ENCODE peak calls at places on chromosome 6, in seven cellular contexts. H is heart left ventricle, C is body of pancreas, Z is stomach, B is HCT116, F is transverse colon, V is ovary. Q is an unnamed sample.

GRCh38 chr6:133609404-133610270 is 279.3 kb upstream of the TCF21 start:
- DNase-seq in H (no peak), C (no peak), Z (no peak), B (peak), F (no peak), V (no peak), Q (peak)

GRCh38 chr6:17394192-17394611 is 807 bp downstream of the CAP2 start:
- DNase-seq in H (no peak), C (peak), Z (peak), B (peak), F (peak), V (peak), Q (peak)

GRCh38 chr6:44054635-44055559 is 72.4 kb downstream of the MRPL14 start:
- DNase-seq in H (no peak), C (no peak), Z (no peak), B (no peak), F (no peak), V (no peak), Q (no peak)

GRCh38 chr6:150622941-150623874 is 23.5 kb downstream of the PLEKHG1 start:
- DNase-seq in H (no peak), C (no peak), Z (no peak), B (no peak), F (no peak), V (no peak), Q (no peak)

GRCh38 chr6:157020398-157021266 is 243.5 kb downstream of the ARID1B start:
- DNase-seq in H (no peak), C (peak), Z (no peak), B (peak), F (peak), V (no peak), Q (peak)

GRCh38 chr6:35663001-35663400 is 25.7 kb downstream of the FKBP5 start:
- DNase-seq in H (no peak), C (peak), Z (no peak), B (no peak), F (no peak), V (no peak), Q (no peak)

GRCh38 chr6:169935348-169935718 is 183.9 kb downstream of the ERMARD start:
- DNase-seq in H (no peak), C (no peak), Z (no peak), B (no peak), F (no peak), V (no peak), Q (no peak)

GRCh38 chr6:31794294-31794865 is 1.2 kb downstream of the VARS1 start:
- DNase-seq in H (no peak), C (no peak), Z (no peak), B (no peak), F (no peak), V (no peak), Q (no peak)

GRCh38 chr6:137637161-137637560 is 143.0 kb upstream of the OLIG3 start:
- DNase-seq in H (no peak), C (no peak), Z (no peak), B (no peak), F (no peak), V (no peak), Q (peak)

GRCh38 chr6:125640441-125641150 is 108.8 kb upstream of the HEY2 start:
- DNase-seq in H (no peak), C (no peak), Z (no peak), B (no peak), F (no peak), V (no peak), Q (no peak)

GRCh38 chr6:132919476-132919875 is 105.1 kb downstream of the RPS12 start:
- DNase-seq in H (peak), C (peak), Z (peak), B (no peak), F (peak), V (peak), Q (no peak)

GRCh38 chr6:142846883-142847287 is 98.1 kb downstream of the HIVEP2 start:
- DNase-seq in H (no peak), C (no peak), Z (no peak), B (no peak), F (no peak), V (no peak), Q (no peak)
- TF ChIP-seq POLR2A in H (no peak), C (no peak), Z (no peak), B (no peak), F (no peak), V (no peak), Q (no peak)

GRCh38 chr6:2245103-2245953 is at the start of gene GMDS:
- DNase-seq in H (peak), C (peak), Z (peak), B (peak), F (peak), V (peak), Q (peak)
- TF ChIP-seq POLR2A in H (peak), C (peak), Z (no peak), B (no peak), F (peak), V (peak), Q (peak)

DNA sequence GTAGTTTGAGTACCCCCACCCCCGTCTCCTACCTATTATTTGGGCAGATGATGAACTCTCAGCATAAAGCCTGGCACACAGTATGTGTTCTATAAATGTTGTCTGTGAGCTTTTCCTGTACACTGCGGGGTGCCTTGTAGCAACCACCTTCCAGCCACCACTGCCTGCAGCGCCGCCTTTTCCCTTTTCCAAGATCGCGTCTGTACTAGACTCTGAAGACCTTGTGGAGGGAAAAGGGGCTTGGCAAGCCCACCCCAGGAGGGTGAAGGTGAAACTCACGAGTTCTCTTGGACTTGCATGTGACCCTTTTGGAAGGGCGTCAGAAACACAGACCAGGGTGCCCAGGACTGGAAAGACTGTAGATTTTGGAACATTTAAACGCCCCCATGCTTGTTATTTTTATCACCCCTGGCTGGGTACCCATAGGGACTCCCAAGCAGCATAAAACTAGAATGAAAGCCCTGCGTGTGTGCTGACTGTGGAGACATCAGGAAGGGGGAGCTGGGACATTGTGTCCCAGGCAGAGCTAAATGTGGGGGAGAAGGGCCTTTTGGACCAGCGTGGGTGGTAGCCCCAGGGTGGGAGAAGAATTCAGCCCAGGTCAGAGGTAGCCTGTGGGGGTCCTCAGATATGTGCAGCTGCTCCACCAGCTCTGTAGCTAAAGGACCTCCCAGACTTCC is 8.3 kb downstream of the BAK1 start:
- DNase-seq in H (no peak), C (no peak), Z (no peak), B (no peak), F (no peak), V (peak), Q (no peak)
- TF ChIP-seq POLR2A in H (no peak), C (no peak), Z (no peak), B (no peak), F (no peak), V (no peak), Q (no peak)

DNA sequence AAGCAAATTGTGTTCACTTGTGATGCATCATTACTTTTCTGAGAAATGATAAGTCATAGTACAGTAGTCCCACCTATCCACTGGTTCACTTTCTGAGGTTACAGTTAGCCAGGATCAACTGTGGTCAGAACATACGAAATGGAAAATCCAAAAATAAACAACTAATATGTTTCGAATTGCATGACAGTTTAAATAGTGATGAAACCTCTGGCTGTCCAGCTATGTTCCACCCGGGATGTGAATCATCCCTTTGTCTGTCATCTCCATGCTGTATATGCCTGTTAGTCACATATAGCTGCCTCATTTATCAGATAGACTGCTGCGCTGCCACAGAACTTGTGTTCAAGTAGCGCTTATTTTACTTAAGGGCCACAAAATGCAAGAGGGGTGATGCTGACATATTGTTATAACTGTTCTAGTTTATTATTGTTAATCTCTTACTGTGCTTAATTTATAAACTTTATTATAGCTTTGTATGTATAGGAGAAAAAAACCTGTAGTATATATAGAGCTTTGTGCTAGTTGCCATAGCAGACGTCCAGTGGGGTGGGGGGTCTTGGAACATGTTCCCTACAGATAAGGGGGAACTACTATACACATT is 29.2 kb downstream of the AFDN start:
- DNase-seq in H (no peak), C (no peak), Z (no peak), B (peak), F (no peak), V (no peak), Q (no peak)
- TF ChIP-seq POLR2A in H (no peak), C (no peak), Z (no peak), B (no peak), F (no peak), V (no peak), Q (no peak)

GRCh38 chr6:121334299-121335104 is at the start of gene TBC1D32:
- DNase-seq in H (peak), C (peak), Z (peak), B (peak), F (peak), V (peak), Q (peak)
- TF ChIP-seq POLR2A in H (peak), C (peak), Z (no peak), B (no peak), F (peak), V (peak), Q (peak)